ENCODE peak calls at places on chromosomes 2 and 18, in five cellular contexts. One of them, this sample, is unnamed.

GRCh38 chr2:128568106-128568505 is 249.4 kb upstream of the HS6ST1 start:
- DNase-seq in A549: no peak
- DNase-seq in adrenal gland: no peak
- DNase-seq in CD4-positive, alpha-beta T cell: no peak
- DNase-seq in WTC11: peak; percentile 74
- DNase-seq in this sample: no peak

GRCh38 chr2:209208211-209208610 is 215.6 kb upstream of the MAP2 start:
- DNase-seq in A549: no peak
- DNase-seq in adrenal gland: no peak
- DNase-seq in CD4-positive, alpha-beta T cell: no peak
- DNase-seq in WTC11: peak; percentile 59
- DNase-seq in this sample: peak; percentile 72

GRCh38 chr2:9422321-9423099 is 818 bp downstream of the ITGB1BP1 start:
- DNase-seq in A549: peak; percentile 71
- DNase-seq in adrenal gland: peak; percentile 44
- DNase-seq in CD4-positive, alpha-beta T cell: peak; percentile 55
- DNase-seq in WTC11: peak; percentile 42
- DNase-seq in this sample: no peak

GRCh38 chr2:69961496-69961895 is at the start of gene ASPRV1:
- DNase-seq in A549: no peak
- DNase-seq in adrenal gland: no peak
- DNase-seq in CD4-positive, alpha-beta T cell: peak; percentile 22
- DNase-seq in WTC11: no peak
- DNase-seq in this sample: no peak

GRCh38 chr2:50449306-50449705 is 582.6 kb downstream of the NRXN1 start:
- DNase-seq in A549: no peak
- DNase-seq in adrenal gland: no peak
- DNase-seq in CD4-positive, alpha-beta T cell: no peak
- DNase-seq in WTC11: no peak
- DNase-seq in this sample: no peak

GRCh38 chr2:171185941-171186340 is 25.2 kb upstream of the TLK1 start:
- DNase-seq in A549: no peak
- DNase-seq in adrenal gland: peak; percentile 19
- DNase-seq in CD4-positive, alpha-beta T cell: no peak
- DNase-seq in WTC11: no peak
- DNase-seq in this sample: no peak

GRCh38 chr2:215486973-215487372 is 51.1 kb upstream of the FN1 start:
- DNase-seq in A549: no peak
- DNase-seq in adrenal gland: no peak
- DNase-seq in CD4-positive, alpha-beta T cell: no peak
- DNase-seq in WTC11: no peak
- DNase-seq in this sample: no peak

GRCh38 chr2:187382131-187382530 is 65.9 kb downstream of the CALCRL start:
- DNase-seq in A549: no peak
- DNase-seq in adrenal gland: no peak
- DNase-seq in CD4-positive, alpha-beta T cell: no peak
- DNase-seq in WTC11: no peak
- DNase-seq in this sample: no peak

GRCh38 chr2:22817197-22817596 is 567.8 kb upstream of the KLHL29 start:
- DNase-seq in A549: no peak
- DNase-seq in adrenal gland: peak; percentile 18
- DNase-seq in CD4-positive, alpha-beta T cell: no peak
- DNase-seq in WTC11: no peak
- DNase-seq in this sample: no peak

GRCh38 chr2:211996857-211997256 is 541.7 kb downstream of the ERBB4 start:
- DNase-seq in A549: no peak
- DNase-seq in adrenal gland: no peak
- DNase-seq in CD4-positive, alpha-beta T cell: no peak
- DNase-seq in WTC11: no peak
- DNase-seq in this sample: no peak

GRCh38 chr18:32355896-32356295 is 114.8 kb downstream of the GAREM1 start:
- DNase-seq in A549: no peak
- DNase-seq in adrenal gland: no peak
- DNase-seq in CD4-positive, alpha-beta T cell: no peak
- DNase-seq in WTC11: no peak
- DNase-seq in this sample: no peak

GRCh38 chr2:97871096-97871780 is 124.5 kb downstream of the TMEM131 start:
- DNase-seq in A549: no peak
- DNase-seq in adrenal gland: no peak
- DNase-seq in CD4-positive, alpha-beta T cell: no peak
- DNase-seq in WTC11: no peak
- DNase-seq in this sample: no peak

GRCh38 chr18:66575263-66575662 is 28.6 kb downstream of the CDH19 start:
- DNase-seq in A549: no peak
- DNase-seq in adrenal gland: no peak
- DNase-seq in CD4-positive, alpha-beta T cell: no peak
- DNase-seq in WTC11: no peak
- DNase-seq in this sample: no peak

GRCh38 chr2:134056226-134056625 is 197.6 kb upstream of the MGAT5 start:
- DNase-seq in A549: no peak
- DNase-seq in adrenal gland: no peak
- DNase-seq in CD4-positive, alpha-beta T cell: no peak
- DNase-seq in WTC11: no peak
- DNase-seq in this sample: no peak

GRCh38 chr2:177264539-177265385 is at the start of gene NFE2L2:
- DNase-seq in A549: peak; percentile 77
- DNase-seq in adrenal gland: peak; percentile 92
- DNase-seq in CD4-positive, alpha-beta T cell: peak; percentile 90
- DNase-seq in WTC11: peak; percentile 72
- DNase-seq in this sample: peak; percentile 84

GRCh38 chr2:177265834-177266817 is 1.6 kb upstream of the NFE2L2 start:
- DNase-seq in A549: no peak
- DNase-seq in adrenal gland: no peak
- DNase-seq in CD4-positive, alpha-beta T cell: no peak
- DNase-seq in WTC11: no peak
- DNase-seq in this sample: no peak

GRCh38 chr2:177264209-177264538 is 353 bp downstream of the NFE2L2 start:
- DNase-seq in A549: no peak
- DNase-seq in adrenal gland: peak; percentile 46
- DNase-seq in CD4-positive, alpha-beta T cell: no peak
- DNase-seq in WTC11: peak; percentile 32
- DNase-seq in this sample: peak; percentile 64

GRCh38 chr2:177263451-177264208 is 897 bp downstream of the NFE2L2 start:
- DNase-seq in A549: peak; percentile 69
- DNase-seq in adrenal gland: peak; percentile 98
- DNase-seq in CD4-positive, alpha-beta T cell: peak; percentile 96
- DNase-seq in WTC11: peak; percentile 84
- DNase-seq in this sample: peak; percentile 100

GRCh38 chr2:177265386-177265690 is 811 bp upstream of the NFE2L2 start:
- DNase-seq in A549: no peak
- DNase-seq in adrenal gland: no peak
- DNase-seq in CD4-positive, alpha-beta T cell: peak; percentile 46
- DNase-seq in WTC11: peak; percentile 19
- DNase-seq in this sample: no peak
- TF ChIP-seq CTCF in A549: peak; percentile 60
- TF ChIP-seq CTCF in adrenal gland: no peak
- TF ChIP-seq CTCF in CD4-positive, alpha-beta T cell: no peak
- TF ChIP-seq CTCF in WTC11: no peak
- TF ChIP-seq CTCF in this sample: no peak

DNA sequence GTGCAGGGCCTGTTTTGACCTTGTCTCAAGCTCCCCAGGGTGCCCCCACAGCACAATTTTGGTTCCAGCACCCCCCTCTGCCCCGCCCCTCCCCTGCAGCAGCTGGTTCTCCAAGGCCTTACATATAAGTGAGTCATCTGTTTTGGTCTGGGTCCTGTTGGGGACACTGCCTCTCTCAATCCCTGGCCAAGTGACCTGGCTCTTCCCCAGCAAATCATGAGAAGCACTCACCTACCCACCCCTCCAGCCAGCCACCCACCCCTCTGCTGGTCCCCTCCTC is 90.5 kb downstream of the INHBB start:
- DNase-seq in A549: no peak
- DNase-seq in adrenal gland: peak; percentile 93
- DNase-seq in CD4-positive, alpha-beta T cell: no peak
- DNase-seq in WTC11: no peak
- DNase-seq in this sample: no peak
- TF ChIP-seq CTCF in A549: no peak
- TF ChIP-seq CTCF in adrenal gland: no peak
- TF ChIP-seq CTCF in CD4-positive, alpha-beta T cell: no peak
- TF ChIP-seq CTCF in WTC11: no peak
- TF ChIP-seq CTCF in this sample: no peak

GRCh38 chr2:104028066-104028465 is 825.8 kb upstream of the POU3F3 start:
- DNase-seq in A549: no peak
- DNase-seq in adrenal gland: no peak
- DNase-seq in CD4-positive, alpha-beta T cell: no peak
- DNase-seq in WTC11: no peak
- DNase-seq in this sample: no peak

GRCh38 chr2:104033399-104033798 is 820.5 kb upstream of the POU3F3 start:
- DNase-seq in A549: no peak
- DNase-seq in adrenal gland: no peak
- DNase-seq in CD4-positive, alpha-beta T cell: no peak
- DNase-seq in WTC11: no peak
- DNase-seq in this sample: no peak
- TF ChIP-seq CTCF in A549: peak; percentile 55
- TF ChIP-seq CTCF in adrenal gland: peak; percentile 28
- TF ChIP-seq CTCF in CD4-positive, alpha-beta T cell: no peak
- TF ChIP-seq CTCF in WTC11: peak; percentile 55
- TF ChIP-seq CTCF in this sample: peak; percentile 73

DNA sequence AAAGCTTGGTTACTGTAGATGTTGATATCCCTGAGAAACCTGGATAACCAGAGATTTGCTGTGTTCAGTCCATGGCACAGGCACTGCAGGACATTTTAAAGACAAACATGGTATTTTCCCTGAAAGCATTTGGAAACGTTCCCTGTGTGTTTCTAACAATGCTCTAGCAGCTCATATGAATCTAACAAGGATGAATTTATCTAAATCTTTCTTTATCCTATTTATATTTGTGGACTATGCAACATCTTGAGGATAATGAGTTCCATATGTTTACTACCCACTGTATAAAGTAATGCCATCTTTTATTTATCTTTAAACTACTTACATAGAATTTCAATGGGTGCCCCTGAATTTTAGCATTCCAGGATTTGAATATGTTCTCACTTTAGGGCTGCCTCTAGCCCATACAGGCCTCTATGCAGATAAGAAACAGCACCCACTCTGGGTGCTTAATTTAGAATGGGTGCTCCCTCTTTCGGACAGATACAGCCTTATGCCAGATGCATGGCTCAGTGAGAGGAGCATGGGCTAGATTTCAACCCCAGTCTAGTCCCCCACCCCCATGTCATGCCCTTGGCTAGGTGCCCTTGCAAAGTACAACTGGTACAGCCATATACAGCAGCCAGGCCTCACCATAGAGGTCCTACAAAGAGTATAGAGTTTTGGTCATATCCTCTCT is 50.6 kb upstream of the NEMP2 start:
- DNase-seq in A549: no peak
- DNase-seq in adrenal gland: no peak
- DNase-seq in CD4-positive, alpha-beta T cell: no peak
- DNase-seq in WTC11: no peak
- DNase-seq in this sample: no peak
- TF ChIP-seq CTCF in A549: no peak
- TF ChIP-seq CTCF in adrenal gland: no peak
- TF ChIP-seq CTCF in CD4-positive, alpha-beta T cell: no peak
- TF ChIP-seq CTCF in WTC11: no peak
- TF ChIP-seq CTCF in this sample: no peak

DNA sequence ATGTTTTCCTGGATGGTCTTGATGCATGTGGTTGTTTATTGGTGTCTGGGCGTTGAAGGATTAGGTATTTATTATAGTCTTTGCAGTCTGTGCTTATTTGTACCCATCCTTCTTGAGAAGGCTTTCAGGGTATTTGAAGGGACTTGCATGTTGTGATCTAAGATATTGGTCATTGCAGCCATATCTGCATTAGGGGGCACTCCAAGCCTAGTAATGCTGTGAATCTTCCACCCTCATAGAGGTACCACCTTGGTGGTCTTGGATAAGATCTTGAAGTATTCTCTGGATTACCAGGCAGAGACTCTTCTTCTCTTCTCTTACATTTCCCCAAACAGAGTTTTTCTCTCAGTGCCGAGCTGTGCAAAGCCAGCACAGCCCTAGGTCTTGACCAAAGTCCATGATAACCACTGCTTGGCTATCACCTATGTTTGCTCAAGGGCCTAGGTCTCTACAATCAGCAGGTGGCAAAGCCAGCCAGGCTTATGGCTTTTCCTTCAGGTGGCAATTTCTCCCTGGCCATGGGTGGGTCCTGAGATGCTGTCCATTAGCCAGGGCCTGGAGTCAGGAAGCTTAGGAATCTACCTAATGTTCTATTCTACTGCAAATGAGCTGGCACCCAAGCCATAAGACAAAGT is 15.4 kb upstream of the PPP1R1C start:
- DNase-seq in A549: no peak
- DNase-seq in adrenal gland: no peak
- DNase-seq in CD4-positive, alpha-beta T cell: no peak
- DNase-seq in WTC11: no peak
- DNase-seq in this sample: no peak
- TF ChIP-seq CTCF in A549: no peak
- TF ChIP-seq CTCF in adrenal gland: no peak
- TF ChIP-seq CTCF in CD4-positive, alpha-beta T cell: no peak
- TF ChIP-seq CTCF in WTC11: no peak
- TF ChIP-seq CTCF in this sample: no peak

DNA sequence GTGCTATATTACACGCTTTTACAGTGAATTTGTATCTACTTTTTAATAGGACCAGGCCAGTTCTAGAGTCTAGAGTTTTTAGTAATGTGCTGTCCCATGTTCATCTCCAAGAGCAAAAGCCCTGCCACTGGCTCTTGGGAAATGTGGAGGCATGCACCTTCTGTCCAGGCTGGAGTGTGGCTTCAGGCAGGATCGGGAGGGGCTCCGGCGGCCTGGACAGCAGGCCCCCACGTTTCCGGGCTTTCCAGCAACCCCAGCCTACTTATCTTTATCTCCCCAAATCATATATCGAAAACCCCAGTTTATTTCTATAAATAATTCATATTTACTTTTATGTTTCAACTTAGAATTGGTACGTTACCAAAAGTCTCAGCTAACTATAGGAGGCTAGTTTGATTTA is 78.2 kb downstream of the SNTG2 start:
- DNase-seq in A549: no peak
- DNase-seq in adrenal gland: no peak
- DNase-seq in CD4-positive, alpha-beta T cell: no peak
- DNase-seq in WTC11: no peak
- DNase-seq in this sample: no peak
- TF ChIP-seq CTCF in A549: no peak
- TF ChIP-seq CTCF in adrenal gland: no peak
- TF ChIP-seq CTCF in CD4-positive, alpha-beta T cell: no peak
- TF ChIP-seq CTCF in WTC11: no peak
- TF ChIP-seq CTCF in this sample: no peak